ENCODE peak calls at places on chromosomes 5 and 9, in seven cellular contexts. One of them, this sample, is unnamed.

GRCh38 chr9:26243722-26244121 is 565.5 kb upstream of the TUSC1 start:
- DNase-seq in astrocyte of the spinal cord: peak
- DNase-seq in heart left ventricle: no peak
- DNase-seq in fibroblast of pulmonary artery: peak
- DNase-seq in adrenal gland: no peak
- DNase-seq in brain microvascular endothelial cell: peak
- DNase-seq in heart right ventricle: no peak
- DNase-seq in this sample: peak

GRCh38 chr9:79667716-79668458 is 96.1 kb downstream of the TLE4 start:
- DNase-seq in astrocyte of the spinal cord: no peak
- DNase-seq in heart left ventricle: no peak
- DNase-seq in fibroblast of pulmonary artery: no peak
- DNase-seq in adrenal gland: no peak
- DNase-seq in brain microvascular endothelial cell: no peak
- DNase-seq in heart right ventricle: no peak
- DNase-seq in this sample: peak

GRCh38 chr9:84397822-84398221 is 57.3 kb upstream of the SLC28A3 start:
- DNase-seq in astrocyte of the spinal cord: peak
- DNase-seq in heart left ventricle: no peak
- DNase-seq in fibroblast of pulmonary artery: peak
- DNase-seq in adrenal gland: no peak
- DNase-seq in brain microvascular endothelial cell: peak
- DNase-seq in heart right ventricle: no peak
- DNase-seq in this sample: peak

GRCh38 chr9:113593682-113594281 is 130.3 kb downstream of the RGS3 start:
- DNase-seq in astrocyte of the spinal cord: peak
- DNase-seq in heart left ventricle: peak
- DNase-seq in fibroblast of pulmonary artery: peak
- DNase-seq in adrenal gland: peak
- DNase-seq in brain microvascular endothelial cell: peak
- DNase-seq in heart right ventricle: peak
- DNase-seq in this sample: peak

GRCh38 chr5:131682175-131682574 is 47.1 kb upstream of the RAPGEF6 start:
- DNase-seq in astrocyte of the spinal cord: no peak
- DNase-seq in heart left ventricle: no peak
- DNase-seq in fibroblast of pulmonary artery: no peak
- DNase-seq in adrenal gland: no peak
- DNase-seq in brain microvascular endothelial cell: no peak
- DNase-seq in heart right ventricle: no peak
- DNase-seq in this sample: no peak

GRCh38 chr5:116071211-116071610 is 13.6 kb upstream of the COMMD10 start:
- DNase-seq in astrocyte of the spinal cord: no peak
- DNase-seq in heart left ventricle: no peak
- DNase-seq in fibroblast of pulmonary artery: no peak
- DNase-seq in adrenal gland: no peak
- DNase-seq in brain microvascular endothelial cell: no peak
- DNase-seq in heart right ventricle: no peak
- DNase-seq in this sample: no peak

GRCh38 chr5:124867064-124867707 is 120.7 kb upstream of the ZNF608 start:
- DNase-seq in astrocyte of the spinal cord: peak
- DNase-seq in heart left ventricle: no peak
- DNase-seq in fibroblast of pulmonary artery: peak
- DNase-seq in adrenal gland: peak
- DNase-seq in brain microvascular endothelial cell: peak
- DNase-seq in heart right ventricle: no peak
- DNase-seq in this sample: no peak

GRCh38 chr5:892390-893136 is at the start of the genes BRD9 and TRIP13:
- DNase-seq in astrocyte of the spinal cord: peak
- DNase-seq in heart left ventricle: peak
- DNase-seq in fibroblast of pulmonary artery: peak
- DNase-seq in adrenal gland: peak
- DNase-seq in brain microvascular endothelial cell: peak
- DNase-seq in heart right ventricle: peak
- DNase-seq in this sample: peak

GRCh38 chr5:123083298-123083697 is 5.7 kb upstream of the PRDM6 start:
- DNase-seq in astrocyte of the spinal cord: no peak
- DNase-seq in heart left ventricle: no peak
- DNase-seq in fibroblast of pulmonary artery: no peak
- DNase-seq in adrenal gland: no peak
- DNase-seq in brain microvascular endothelial cell: no peak
- DNase-seq in heart right ventricle: no peak
- DNase-seq in this sample: no peak

GRCh38 chr9:118295413-118295812 is 591.2 kb downstream of the TLR4 start:
- DNase-seq in astrocyte of the spinal cord: no peak
- DNase-seq in heart left ventricle: no peak
- DNase-seq in fibroblast of pulmonary artery: no peak
- DNase-seq in adrenal gland: no peak
- DNase-seq in brain microvascular endothelial cell: no peak
- DNase-seq in heart right ventricle: no peak
- DNase-seq in this sample: no peak

GRCh38 chr9:26375448-26375847 is 517.2 kb downstream of the CAAP1 start:
- DNase-seq in astrocyte of the spinal cord: peak
- DNase-seq in heart left ventricle: no peak
- DNase-seq in fibroblast of pulmonary artery: no peak
- DNase-seq in adrenal gland: no peak
- DNase-seq in brain microvascular endothelial cell: no peak
- DNase-seq in heart right ventricle: no peak
- DNase-seq in this sample: peak

GRCh38 chr5:141618030-141618803 is 583 bp downstream of the DIAPH1 start:
- DNase-seq in astrocyte of the spinal cord: peak
- DNase-seq in heart left ventricle: peak
- DNase-seq in fibroblast of pulmonary artery: no peak
- DNase-seq in adrenal gland: peak
- DNase-seq in brain microvascular endothelial cell: no peak
- DNase-seq in heart right ventricle: peak
- DNase-seq in this sample: peak

GRCh38 chr9:33924978-33925797 is 108.2 kb downstream of the UBE2R2 start:
- DNase-seq in astrocyte of the spinal cord: peak
- DNase-seq in heart left ventricle: peak
- DNase-seq in fibroblast of pulmonary artery: peak
- DNase-seq in adrenal gland: peak
- DNase-seq in brain microvascular endothelial cell: peak
- DNase-seq in heart right ventricle: peak
- DNase-seq in this sample: peak

GRCh38 chr5:76765249-76765648 is 49.3 kb downstream of the F2R start:
- DNase-seq in astrocyte of the spinal cord: peak
- DNase-seq in heart left ventricle: no peak
- DNase-seq in fibroblast of pulmonary artery: peak
- DNase-seq in adrenal gland: no peak
- DNase-seq in brain microvascular endothelial cell: peak
- DNase-seq in heart right ventricle: no peak
- DNase-seq in this sample: peak

GRCh38 chr5:42858709-42859108 is 47.0 kb upstream of the SELENOP start:
- DNase-seq in astrocyte of the spinal cord: no peak
- DNase-seq in heart left ventricle: no peak
- DNase-seq in fibroblast of pulmonary artery: no peak
- DNase-seq in adrenal gland: no peak
- DNase-seq in brain microvascular endothelial cell: no peak
- DNase-seq in heart right ventricle: no peak
- DNase-seq in this sample: no peak

GRCh38 chr9:137969685-137970084 is 92.1 kb downstream of the CACNA1B start:
- DNase-seq in astrocyte of the spinal cord: no peak
- DNase-seq in heart left ventricle: no peak
- DNase-seq in fibroblast of pulmonary artery: no peak
- DNase-seq in adrenal gland: peak
- DNase-seq in brain microvascular endothelial cell: no peak
- DNase-seq in heart right ventricle: no peak
- DNase-seq in this sample: no peak

GRCh38 chr5:169160405-169160901 is 140.5 kb downstream of the SLIT3 start:
- DNase-seq in astrocyte of the spinal cord: peak
- DNase-seq in heart left ventricle: no peak
- DNase-seq in fibroblast of pulmonary artery: peak
- DNase-seq in adrenal gland: no peak
- DNase-seq in brain microvascular endothelial cell: peak
- DNase-seq in heart right ventricle: no peak
- DNase-seq in this sample: peak

DNA sequence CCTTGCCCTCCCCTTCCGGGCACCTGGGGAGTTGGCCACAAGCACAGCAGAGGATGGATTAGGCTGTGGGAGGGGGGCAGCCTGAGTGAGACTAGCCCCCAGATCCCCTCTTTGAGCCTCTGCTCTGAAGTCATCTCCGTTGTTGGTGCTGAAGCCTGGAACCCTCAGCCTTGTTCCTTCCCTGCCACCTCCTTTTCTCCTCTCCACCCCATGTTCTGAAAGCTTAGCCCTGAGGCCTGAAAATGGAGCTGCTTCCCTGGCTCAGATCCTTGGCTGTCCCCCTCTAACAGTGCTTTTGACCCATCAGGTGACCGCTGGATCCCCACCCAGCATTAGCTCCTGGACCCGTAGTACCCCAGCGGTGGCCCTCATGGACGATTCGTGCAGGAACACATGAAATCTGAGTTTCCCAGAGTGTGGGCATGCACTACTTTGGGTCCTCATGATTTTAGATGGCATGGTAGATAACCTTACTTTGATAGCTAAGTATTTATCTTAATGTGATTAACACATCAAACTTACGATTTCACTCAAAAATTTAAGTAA is 21.6 kb upstream of the ANGPTL2 start:
- DNase-seq in astrocyte of the spinal cord: no peak
- DNase-seq in heart left ventricle: no peak
- DNase-seq in fibroblast of pulmonary artery: no peak
- DNase-seq in adrenal gland: no peak
- DNase-seq in brain microvascular endothelial cell: no peak
- DNase-seq in heart right ventricle: no peak
- DNase-seq in this sample: no peak
- H3K4me3 ChIP-seq in astrocyte of the spinal cord: no peak
- H3K4me3 ChIP-seq in heart left ventricle: no peak
- H3K4me3 ChIP-seq in fibroblast of pulmonary artery: no peak
- H3K4me3 ChIP-seq in adrenal gland: no peak
- H3K4me3 ChIP-seq in brain microvascular endothelial cell: no peak
- H3K4me3 ChIP-seq in heart right ventricle: no peak
- H3K4me3 ChIP-seq in this sample: no peak

GRCh38 chr5:143322931-143323330 is 80.6 kb downstream of the NR3C1 start:
- DNase-seq in astrocyte of the spinal cord: peak
- DNase-seq in heart left ventricle: no peak
- DNase-seq in fibroblast of pulmonary artery: no peak
- DNase-seq in adrenal gland: no peak
- DNase-seq in brain microvascular endothelial cell: peak
- DNase-seq in heart right ventricle: no peak
- DNase-seq in this sample: no peak
- H3K4me3 ChIP-seq in astrocyte of the spinal cord: no peak
- H3K4me3 ChIP-seq in heart left ventricle: no peak
- H3K4me3 ChIP-seq in fibroblast of pulmonary artery: no peak
- H3K4me3 ChIP-seq in adrenal gland: no peak
- H3K4me3 ChIP-seq in brain microvascular endothelial cell: no peak
- H3K4me3 ChIP-seq in heart right ventricle: no peak
- H3K4me3 ChIP-seq in this sample: no peak

GRCh38 chr5:96609369-96609768 is 52.8 kb upstream of the CAST start:
- DNase-seq in astrocyte of the spinal cord: no peak
- DNase-seq in heart left ventricle: no peak
- DNase-seq in fibroblast of pulmonary artery: no peak
- DNase-seq in adrenal gland: no peak
- DNase-seq in brain microvascular endothelial cell: no peak
- DNase-seq in heart right ventricle: no peak
- DNase-seq in this sample: no peak

GRCh38 chr5:96610747-96611146 is 51.4 kb upstream of the CAST start:
- DNase-seq in astrocyte of the spinal cord: no peak
- DNase-seq in heart left ventricle: no peak
- DNase-seq in fibroblast of pulmonary artery: no peak
- DNase-seq in adrenal gland: no peak
- DNase-seq in brain microvascular endothelial cell: no peak
- DNase-seq in heart right ventricle: no peak
- DNase-seq in this sample: no peak

GRCh38 chr5:96615223-96615622 is 47.0 kb upstream of the CAST start:
- DNase-seq in astrocyte of the spinal cord: peak
- DNase-seq in heart left ventricle: no peak
- DNase-seq in fibroblast of pulmonary artery: no peak
- DNase-seq in adrenal gland: no peak
- DNase-seq in brain microvascular endothelial cell: no peak
- DNase-seq in heart right ventricle: no peak
- DNase-seq in this sample: no peak

GRCh38 chr5:96616801-96617200 is 45.4 kb upstream of the CAST start:
- DNase-seq in astrocyte of the spinal cord: no peak
- DNase-seq in heart left ventricle: no peak
- DNase-seq in fibroblast of pulmonary artery: no peak
- DNase-seq in adrenal gland: no peak
- DNase-seq in brain microvascular endothelial cell: no peak
- DNase-seq in heart right ventricle: no peak
- DNase-seq in this sample: peak

GRCh38 chr5:96614110-96614691 is 48.0 kb upstream of the CAST start:
- DNase-seq in astrocyte of the spinal cord: peak
- DNase-seq in heart left ventricle: no peak
- DNase-seq in fibroblast of pulmonary artery: peak
- DNase-seq in adrenal gland: peak
- DNase-seq in brain microvascular endothelial cell: peak
- DNase-seq in heart right ventricle: peak
- DNase-seq in this sample: peak
- H3K4me3 ChIP-seq in astrocyte of the spinal cord: peak
- H3K4me3 ChIP-seq in heart left ventricle: no peak
- H3K4me3 ChIP-seq in fibroblast of pulmonary artery: peak
- H3K4me3 ChIP-seq in adrenal gland: no peak
- H3K4me3 ChIP-seq in brain microvascular endothelial cell: peak
- H3K4me3 ChIP-seq in heart right ventricle: no peak
- H3K4me3 ChIP-seq in this sample: peak

DNA sequence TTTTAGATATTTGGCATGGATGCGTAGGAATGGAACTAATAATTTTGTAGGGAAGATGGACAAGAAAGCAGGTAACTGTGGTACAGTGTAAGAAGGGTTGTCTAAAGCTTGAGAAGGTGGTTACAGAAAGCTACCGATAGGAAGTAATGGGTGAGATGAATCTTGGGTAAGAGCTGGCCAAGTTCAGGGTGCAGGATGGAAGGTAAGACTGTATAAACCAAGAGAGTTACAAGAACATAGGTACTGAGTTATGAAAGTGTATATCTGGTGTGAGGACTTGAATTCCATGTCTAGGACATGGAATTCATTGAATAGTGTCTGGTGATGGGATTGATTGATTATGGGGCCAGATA is 1.4 kb downstream of the MCCC2 start:
- DNase-seq in astrocyte of the spinal cord: no peak
- DNase-seq in heart left ventricle: no peak
- DNase-seq in fibroblast of pulmonary artery: no peak
- DNase-seq in adrenal gland: no peak
- DNase-seq in brain microvascular endothelial cell: no peak
- DNase-seq in heart right ventricle: no peak
- DNase-seq in this sample: no peak
- H3K4me3 ChIP-seq in astrocyte of the spinal cord: no peak
- H3K4me3 ChIP-seq in heart left ventricle: peak
- H3K4me3 ChIP-seq in fibroblast of pulmonary artery: no peak
- H3K4me3 ChIP-seq in adrenal gland: no peak
- H3K4me3 ChIP-seq in brain microvascular endothelial cell: no peak
- H3K4me3 ChIP-seq in heart right ventricle: no peak
- H3K4me3 ChIP-seq in this sample: peak

DNA sequence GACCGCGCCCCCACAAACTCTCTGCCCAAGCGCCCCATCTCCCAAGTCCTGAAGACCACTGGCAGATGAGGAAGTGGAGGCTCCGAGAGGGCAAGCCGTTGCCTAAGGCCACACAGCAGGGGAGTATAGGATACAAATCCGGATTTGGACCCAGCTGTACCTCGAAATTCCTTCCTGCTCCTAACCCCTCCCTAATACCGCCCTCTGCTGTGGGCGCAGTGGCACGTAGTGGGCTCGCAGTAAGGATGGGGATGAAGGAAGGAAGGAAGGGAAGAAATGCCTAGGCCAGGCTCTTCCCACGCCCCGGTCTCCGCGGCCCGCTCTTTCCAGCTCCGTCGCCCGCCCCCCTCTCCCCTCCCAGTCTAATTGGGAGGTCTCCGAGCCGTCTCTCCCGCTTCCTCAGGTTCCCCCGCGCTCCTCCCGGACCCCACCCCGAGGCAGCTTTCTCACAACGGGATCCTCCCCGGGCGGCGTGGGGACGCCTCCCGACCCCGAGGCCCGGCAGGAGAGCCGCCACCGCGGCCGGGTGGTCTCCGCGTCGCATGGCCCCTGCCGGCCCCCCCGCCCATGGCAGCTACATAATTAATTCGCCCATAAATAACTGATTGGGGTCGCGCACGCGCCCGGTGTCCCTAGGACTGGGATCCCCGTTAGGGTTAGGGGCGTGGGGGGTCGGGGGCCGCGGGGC is 138.9 kb downstream of the C9orf50 start:
- DNase-seq in astrocyte of the spinal cord: no peak
- DNase-seq in heart left ventricle: peak
- DNase-seq in fibroblast of pulmonary artery: peak
- DNase-seq in adrenal gland: peak
- DNase-seq in brain microvascular endothelial cell: no peak
- DNase-seq in heart right ventricle: peak
- DNase-seq in this sample: no peak
- H3K4me3 ChIP-seq in astrocyte of the spinal cord: peak
- H3K4me3 ChIP-seq in heart left ventricle: peak
- H3K4me3 ChIP-seq in fibroblast of pulmonary artery: peak
- H3K4me3 ChIP-seq in adrenal gland: no peak
- H3K4me3 ChIP-seq in brain microvascular endothelial cell: peak
- H3K4me3 ChIP-seq in heart right ventricle: peak
- H3K4me3 ChIP-seq in this sample: peak